ENCODE peak calls at places on chromosomes 1 and 21, in four cellular contexts. Q is uterus, J is mucosa of descending colon, G is AG04450. N is an unnamed sample.

GRCh38 chr1:18949689-18950414 is 6.6 kb downstream of the IFFO2 start:
- DNase-seq in G (no peak), J (no peak), Q (peak), N (peak)

GRCh38 chr1:157969693-157970485 is 23.6 kb upstream of the KIRREL1 start:
- DNase-seq in Q (peak), J (peak), G (peak), N (peak)

GRCh38 chr1:234554478-234555311 is 55.3 kb downstream of the IRF2BP2 start:
- DNase-seq in Q (peak), G (no peak), J (no peak), N (peak)

GRCh38 chr1:190159146-190159545 is 318.5 kb downstream of the BRINP3 start:
- DNase-seq in J (no peak), G (no peak), Q (no peak), N (no peak)

GRCh38 chr21:39317134-39318090 is 4.0 kb upstream of the BRWD1 start:
- DNase-seq in Q (no peak), G (no peak), J (peak), N (no peak)

GRCh38 chr1:3313579-3313955 is 140.9 kb upstream of the ARHGEF16 start:
- DNase-seq in G (peak), Q (peak), J (peak), N (peak)

GRCh38 chr1:197695961-197696360 is 79.3 kb downstream of the DENND1B start:
- DNase-seq in Q (no peak), J (no peak), G (no peak), N (peak)

GRCh38 chr1:210657806-210658205 is 329.1 kb downstream of the HHAT start:
- DNase-seq in Q (no peak), J (no peak), G (no peak), N (no peak)

GRCh38 chr1:184664042-184664659 is 90.5 kb downstream of the EDEM3 start:
- DNase-seq in Q (peak), G (peak), J (peak), N (peak)

GRCh38 chr1:64183380-64183984 is 19.9 kb upstream of the UBE2U start:
- DNase-seq in J (no peak), Q (peak), G (no peak), N (no peak)

GRCh38 chr1:183543619-183544204 is 46.5 kb downstream of the NCF2 start:
- DNase-seq in Q (no peak), J (peak), G (peak), N (peak)

GRCh38 chr1:24536391-24536840 is 19.5 kb upstream of the NCMAP start:
- DNase-seq in J (peak), Q (no peak), G (no peak), N (peak)

GRCh38 chr1:60394436-60394835 is 320.9 kb upstream of the C1orf87 start:
- DNase-seq in Q (no peak), J (no peak), G (no peak), N (peak)

GRCh38 chr21:45951676-45952075 is 29.9 kb upstream of the COL6A1 start:
- DNase-seq in Q (no peak), J (no peak), G (no peak), N (no peak)

GRCh38 chr21:45528981-45529784 is 13.1 kb downstream of the SLC19A1 start:
- DNase-seq in Q (no peak), J (no peak), G (no peak), N (no peak)

GRCh38 chr1:51642739-51643142 is 25.8 kb downstream of the OSBPL9 start:
- DNase-seq in J (no peak), G (peak), Q (peak), N (peak)

GRCh38 chr1:191963286-191963685 is 195.0 kb upstream of the RGS18 start:
- DNase-seq in J (no peak), G (peak), Q (no peak), N (peak)

GRCh38 chr1:247228133-247228532 is 27.7 kb upstream of the VN1R5 start:
- DNase-seq in Q (no peak), G (no peak), J (no peak), N (peak)

GRCh38 chr1:87243573-87243972 is 85.1 kb upstream of the LMO4 start:
- DNase-seq in Q (no peak), G (peak), J (no peak), N (peak)

GRCh38 chr1:235857756-235858155 is 8.9 kb downstream of the LYST start:
- DNase-seq in J (no peak), Q (no peak), G (no peak), N (no peak)

GRCh38 chr21:16370176-16370575 is 640.4 kb downstream of the USP25 start:
- DNase-seq in Q (no peak), J (no peak), G (no peak), N (no peak)

GRCh38 chr1:1435911-1436633 is 582 bp downstream of the VWA1 start:
- DNase-seq in J (peak), Q (peak), G (no peak), N (no peak)

GRCh38 chr1:115748396-115749130 is 20.0 kb downstream of the CASQ2 start:
- DNase-seq in G (no peak), J (no peak), Q (no peak), N (peak)

GRCh38 chr1:26686795-26687194 is 9.0 kb upstream of the ARID1A start:
- DNase-seq in Q (no peak), G (no peak), J (no peak), N (peak)

GRCh38 chr21:33396966-33397365 is 6.2 kb upstream of the IFNGR2 start:
- DNase-seq in G (no peak), Q (no peak), J (no peak), N (peak)

GRCh38 chr21:31180256-31181088 is 142.2 kb upstream of the KRTAP19-8 start:
- DNase-seq in Q (no peak), J (peak), G (no peak), N (peak)

GRCh38 chr1:168469690-168470089 is 74.1 kb downstream of the XCL2 start:
- DNase-seq in G (no peak), J (peak), Q (peak), N (peak)

GRCh38 chr1:37556712-37557196 is at the start of gene DNALI1:
- DNase-seq in J (peak), Q (peak), G (peak), N (peak)

GRCh38 chr1:209899948-209900347 is 38.1 kb upstream of the SYT14 start:
- DNase-seq in Q (no peak), G (no peak), J (peak), N (no peak)

GRCh38 chr21:46001821-46002681 is 20.5 kb downstream of the COL6A1 start:
- DNase-seq in G (no peak), J (no peak), Q (peak), N (no peak)

GRCh38 chr1:220885971-220886370 is 6.7 kb downstream of the HLX start:
- DNase-seq in J (no peak), Q (no peak), G (no peak), N (no peak)

GRCh38 chr1:220886470-220887201 is 7.4 kb downstream of the HLX start:
- DNase-seq in G (no peak), J (no peak), Q (no peak), N (no peak)

GRCh38 chr1:220884981-220885918 is 6.0 kb downstream of the HLX start:
- DNase-seq in G (no peak), Q (no peak), J (no peak), N (no peak)

GRCh38 chr1:220881918-220882891 is 3.0 kb downstream of the HLX start:
- DNase-seq in G (no peak), J (peak), Q (no peak), N (peak)

DNA sequence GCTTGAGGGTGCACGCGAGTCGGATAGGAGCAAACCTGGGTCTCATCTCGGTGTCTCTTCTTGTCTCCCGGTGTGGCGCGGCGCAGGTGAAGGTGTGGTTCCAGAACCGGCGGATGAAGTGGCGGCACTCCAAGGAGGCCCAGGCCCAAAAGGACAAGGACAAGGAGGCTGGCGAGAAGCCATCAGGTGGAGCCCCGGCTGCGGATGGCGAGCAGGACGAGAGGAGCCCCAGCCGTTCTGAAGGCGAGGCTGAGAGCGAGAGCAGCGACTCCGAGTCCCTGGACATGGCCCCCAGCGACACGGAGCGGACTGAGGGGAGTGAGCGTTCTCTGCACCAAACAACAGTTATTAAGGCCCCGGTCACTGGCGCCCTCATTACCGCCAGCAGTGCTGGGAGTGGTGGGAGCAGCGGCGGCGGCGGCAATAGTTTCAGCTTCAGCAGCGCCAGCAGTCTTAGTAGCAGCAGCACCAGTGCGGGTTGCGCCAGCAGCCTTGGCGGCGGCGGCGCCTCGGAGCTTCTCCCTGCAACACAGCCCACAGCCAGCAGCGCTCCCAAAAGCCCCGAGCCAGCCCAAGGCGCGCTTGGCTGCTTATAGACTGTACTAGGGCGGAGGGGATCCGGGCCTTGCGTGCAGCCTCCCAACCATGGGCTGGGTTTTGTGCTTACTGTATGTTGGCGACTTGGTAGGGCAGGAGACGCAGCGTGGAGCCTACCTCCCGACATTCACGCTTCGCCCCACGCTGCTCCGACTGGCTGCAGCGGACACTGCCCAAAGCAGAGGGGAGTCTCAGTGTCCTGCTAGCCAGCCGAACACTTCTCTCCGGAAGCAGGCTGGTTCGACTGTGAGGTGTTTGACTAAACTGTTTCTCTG is 5.1 kb downstream of the HLX start:
- DNase-seq in Q (no peak), J (no peak), G (no peak), N (peak)
- H3K4me3 ChIP-seq in Q (no peak), J (no peak), G (no peak), N (no peak)

GRCh38 chr1:221845650-221846371 is 103.9 kb upstream of the DUSP10 start:
- DNase-seq in J (no peak), Q (peak), G (peak), N (peak)
- TF ChIP-seq CTCF in J (no peak), Q (no peak), G (no peak), N (no peak)

GRCh38 chr21:38258803-38259485 is 2.2 kb downstream of the KCNJ15 start:
- DNase-seq in G (peak), Q (no peak), J (no peak), N (peak)
- H3K4me3 ChIP-seq in G (no peak), Q (no peak), J (no peak), N (no peak)

DNA sequence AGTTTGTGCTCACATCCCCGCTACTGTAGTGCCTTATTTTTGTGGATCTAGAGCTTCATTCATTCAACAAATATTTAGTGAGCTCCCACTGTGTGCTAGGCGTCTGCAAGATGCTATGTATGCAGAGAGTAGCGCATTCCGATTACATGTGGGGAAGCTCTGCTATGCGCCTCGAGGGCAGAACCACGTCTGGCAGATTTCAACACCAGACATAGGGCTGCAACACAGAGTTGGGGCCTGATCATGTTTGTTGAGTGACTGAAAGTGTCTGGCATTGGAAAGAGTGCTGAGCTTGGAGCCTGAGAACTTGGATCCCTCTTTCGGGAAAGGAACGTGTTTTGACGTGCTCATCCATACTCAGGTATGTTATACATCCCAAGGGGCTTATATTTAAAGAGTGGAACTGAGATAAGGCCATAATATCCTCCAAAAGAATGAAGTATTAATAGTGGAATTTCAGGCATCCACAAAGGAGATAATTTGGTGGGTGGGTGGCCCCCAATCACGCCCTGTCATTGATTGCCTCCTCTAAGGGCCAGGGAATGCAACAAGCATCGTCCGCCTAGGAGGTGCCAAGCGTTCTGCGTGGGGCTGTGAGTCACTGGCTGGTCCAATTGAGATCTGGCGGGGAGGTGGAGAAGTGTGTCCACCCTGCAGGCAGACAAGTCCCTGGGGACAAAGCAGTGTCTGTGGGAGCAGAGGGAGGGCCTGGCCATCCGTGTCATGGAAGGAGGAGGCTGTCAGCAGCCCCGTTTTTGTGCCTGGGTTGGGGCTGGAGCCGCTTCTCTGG is 62.8 kb upstream of the ZBTB40 start:
- DNase-seq in Q (no peak), J (no peak), G (no peak), N (peak)
- TF ChIP-seq CTCF in Q (no peak), J (no peak), G (no peak), N (no peak)

DNA sequence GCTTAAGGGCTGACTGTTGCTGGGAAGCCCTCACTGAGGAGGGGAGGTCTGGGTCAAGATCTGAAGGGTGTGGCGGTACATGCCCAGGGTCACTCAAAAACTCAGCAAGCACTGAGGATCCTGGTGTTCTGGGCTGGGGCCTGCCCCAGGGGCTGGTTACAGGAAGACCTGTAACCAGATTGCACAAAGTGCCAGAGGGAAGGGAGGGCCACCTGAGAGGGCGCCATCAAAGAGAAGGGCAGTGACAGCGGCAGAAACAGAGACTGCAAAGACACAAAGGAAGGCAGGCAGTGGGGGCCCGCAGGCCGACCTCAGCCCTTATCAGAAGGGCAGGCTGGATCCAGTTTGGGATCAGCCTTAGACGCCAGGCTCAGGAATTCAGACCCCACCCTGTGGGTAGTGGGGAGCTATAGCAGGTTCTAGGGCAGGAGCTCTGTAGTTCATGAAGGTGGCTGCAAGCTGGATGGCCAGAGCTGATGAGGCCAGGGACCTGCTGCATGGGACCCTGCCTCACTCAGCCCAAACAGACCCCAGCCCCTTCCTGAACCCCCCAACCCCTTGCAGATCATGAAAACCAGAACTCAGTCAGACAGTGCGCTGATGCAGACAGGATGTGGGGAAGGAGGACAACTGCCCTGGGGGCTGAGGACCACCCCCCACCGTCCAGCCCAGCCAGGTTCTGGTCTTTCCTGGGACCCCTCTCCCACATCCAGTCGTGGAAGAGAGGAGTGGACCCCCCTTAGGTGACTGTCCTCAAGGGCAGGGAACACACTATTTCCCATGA is 3.9 kb downstream of the SH2D5 start:
- DNase-seq in G (no peak), Q (no peak), J (no peak), N (no peak)
- H3K4me3 ChIP-seq in G (no peak), Q (no peak), J (no peak), N (no peak)

GRCh38 chr21:21096956-21097355 is 98.7 kb downstream of the NCAM2 start:
- DNase-seq in J (no peak), Q (no peak), G (no peak), N (no peak)

GRCh38 chr21:21097425-21097824 is 99.2 kb downstream of the NCAM2 start:
- DNase-seq in Q (no peak), G (no peak), J (no peak), N (no peak)

GRCh38 chr21:21103692-21104091 is 105.5 kb downstream of the NCAM2 start:
- DNase-seq in Q (no peak), G (no peak), J (no peak), N (no peak)

GRCh38 chr21:21102874-21103273 is 104.7 kb downstream of the NCAM2 start:
- DNase-seq in Q (no peak), J (no peak), G (no peak), N (no peak)

GRCh38 chr21:21101911-21102310 is 103.7 kb downstream of the NCAM2 start:
- DNase-seq in Q (no peak), G (peak), J (peak), N (peak)
- TF ChIP-seq CTCF in Q (no peak), G (peak), J (no peak), N (peak)

GRCh38 chr1:45306905-45307304 is 19.8 kb upstream of the HPDL start:
- DNase-seq in G (no peak), Q (no peak), J (no peak), N (no peak)
- H3K4me3 ChIP-seq in G (no peak), Q (no peak), J (no peak), N (no peak)

GRCh38 chr1:208134491-208134890 is 109.7 kb downstream of the PLXNA2 start:
- DNase-seq in Q (no peak), G (no peak), J (no peak), N (no peak)

GRCh38 chr1:208135354-208135753 is 108.8 kb downstream of the PLXNA2 start:
- DNase-seq in G (no peak), J (no peak), Q (no peak), N (peak)

GRCh38 chr1:208131631-208132286 is 112.4 kb downstream of the PLXNA2 start:
- DNase-seq in J (no peak), G (no peak), Q (no peak), N (no peak)

GRCh38 chr1:208129489-208129888 is 114.7 kb downstream of the PLXNA2 start:
- DNase-seq in J (no peak), Q (no peak), G (no peak), N (no peak)

GRCh38 chr1:208132287-208132882 is 111.8 kb downstream of the PLXNA2 start:
- DNase-seq in J (peak), G (no peak), Q (peak), N (peak)
- TF ChIP-seq CTCF in J (peak), G (peak), Q (peak), N (peak)

GRCh38 chr1:10957151-10957550 is 55.3 kb upstream of the TARDBP start:
- DNase-seq in G (no peak), J (no peak), Q (no peak), N (no peak)

GRCh38 chr1:10958614-10959013 is 53.8 kb upstream of the TARDBP start:
- DNase-seq in J (no peak), Q (no peak), G (no peak), N (no peak)

GRCh38 chr1:10960954-10961833 is 51.3 kb upstream of the TARDBP start:
- DNase-seq in G (peak), Q (peak), J (peak), N (peak)

GRCh38 chr1:10962483-10962882 is 50.0 kb upstream of the TARDBP start:
- DNase-seq in J (no peak), Q (no peak), G (no peak), N (peak)

DNA sequence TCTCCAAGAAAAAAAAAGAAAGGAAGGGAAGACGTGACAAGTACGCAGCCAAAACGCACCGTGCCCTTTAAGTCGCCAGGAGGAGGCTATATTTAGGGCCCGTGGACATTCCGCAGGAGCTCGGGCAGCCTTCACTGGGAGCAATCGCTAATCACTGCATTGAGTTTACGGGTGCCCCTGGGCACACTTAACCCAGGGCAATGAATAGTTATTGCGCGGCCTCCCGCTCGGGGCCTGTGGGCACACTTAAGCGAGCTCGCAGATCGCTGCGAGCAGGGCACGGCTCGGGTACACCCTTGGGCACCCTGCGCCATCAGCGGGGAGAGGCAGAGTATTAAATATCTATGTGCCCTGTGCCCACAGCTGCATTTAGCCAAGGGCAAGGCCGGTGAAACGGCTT is 52.0 kb upstream of the TARDBP start:
- DNase-seq in G (no peak), J (no peak), Q (no peak), N (no peak)
- H3K4me3 ChIP-seq in G (no peak), J (no peak), Q (no peak), N (no peak)